ENCODE peak calls at places on chromosomes 5 and 9, in six cellular contexts. One of them, this sample, is unnamed.

GRCh38 chr9:121073038-121073437 is 1.7 kb upstream of the CNTRL start:
- DNase-seq in left ventricle myocardium inferior: peak
- DNase-seq in HL-60: peak
- DNase-seq in GM23338: no peak
- DNase-seq in fibroblast of the aortic adventitia: peak
- DNase-seq in tibial artery: peak
- DNase-seq in this sample: no peak

GRCh38 chr5:86500947-86501346 is 116.8 kb upstream of the COX7C start:
- DNase-seq in left ventricle myocardium inferior: no peak
- DNase-seq in HL-60: no peak
- DNase-seq in GM23338: peak
- DNase-seq in fibroblast of the aortic adventitia: no peak
- DNase-seq in tibial artery: no peak
- DNase-seq in this sample: peak

GRCh38 chr5:149376104-149376503 is 3.0 kb downstream of the IL17B start:
- DNase-seq in left ventricle myocardium inferior: no peak
- DNase-seq in HL-60: no peak
- DNase-seq in GM23338: no peak
- DNase-seq in fibroblast of the aortic adventitia: no peak
- DNase-seq in tibial artery: no peak
- DNase-seq in this sample: peak

GRCh38 chr9:118446962-118447490 is 742.8 kb downstream of the TLR4 start:
- DNase-seq in left ventricle myocardium inferior: no peak
- DNase-seq in HL-60: no peak
- DNase-seq in GM23338: no peak
- DNase-seq in fibroblast of the aortic adventitia: no peak
- DNase-seq in tibial artery: no peak
- DNase-seq in this sample: peak

GRCh38 chr9:128051932-128052734 is 15.0 kb downstream of the NAIF1 start:
- DNase-seq in left ventricle myocardium inferior: no peak
- DNase-seq in HL-60: no peak
- DNase-seq in GM23338: no peak
- DNase-seq in fibroblast of the aortic adventitia: no peak
- DNase-seq in tibial artery: no peak
- DNase-seq in this sample: no peak

GRCh38 chr5:155726267-155726666 is 600.7 kb upstream of the SGCD start:
- DNase-seq in left ventricle myocardium inferior: no peak
- DNase-seq in HL-60: no peak
- DNase-seq in GM23338: peak
- DNase-seq in fibroblast of the aortic adventitia: no peak
- DNase-seq in tibial artery: no peak
- DNase-seq in this sample: peak

GRCh38 chr9:98201102-98201501 is 8.7 kb upstream of the CORO2A start:
- DNase-seq in left ventricle myocardium inferior: no peak
- DNase-seq in HL-60: no peak
- DNase-seq in GM23338: no peak
- DNase-seq in fibroblast of the aortic adventitia: no peak
- DNase-seq in tibial artery: no peak
- DNase-seq in this sample: no peak

GRCh38 chr9:88776717-88777497 is 214.4 kb upstream of the S1PR3 start:
- DNase-seq in left ventricle myocardium inferior: no peak
- DNase-seq in HL-60: no peak
- DNase-seq in GM23338: no peak
- DNase-seq in fibroblast of the aortic adventitia: peak
- DNase-seq in tibial artery: no peak
- DNase-seq in this sample: no peak

GRCh38 chr5:160970605-160971191 is 118.7 kb upstream of the ATP10B start:
- DNase-seq in left ventricle myocardium inferior: no peak
- DNase-seq in HL-60: no peak
- DNase-seq in GM23338: peak
- DNase-seq in fibroblast of the aortic adventitia: no peak
- DNase-seq in tibial artery: no peak
- DNase-seq in this sample: no peak

GRCh38 chr5:96537386-96537785 is 104.3 kb upstream of the PCSK1 start:
- DNase-seq in left ventricle myocardium inferior: no peak
- DNase-seq in HL-60: no peak
- DNase-seq in GM23338: no peak
- DNase-seq in fibroblast of the aortic adventitia: peak
- DNase-seq in tibial artery: no peak
- DNase-seq in this sample: no peak

GRCh38 chr5:133319905-133320520 is 268.2 kb downstream of the HSPA4 start:
- DNase-seq in left ventricle myocardium inferior: no peak
- DNase-seq in HL-60: no peak
- DNase-seq in GM23338: peak
- DNase-seq in fibroblast of the aortic adventitia: no peak
- DNase-seq in tibial artery: no peak
- DNase-seq in this sample: peak
- TF ChIP-seq CTCF in left ventricle myocardium inferior: no peak
- TF ChIP-seq CTCF in HL-60: no peak
- TF ChIP-seq CTCF in GM23338: peak
- TF ChIP-seq CTCF in fibroblast of the aortic adventitia: peak
- TF ChIP-seq CTCF in tibial artery: no peak
- TF ChIP-seq CTCF in this sample: no peak

GRCh38 chr5:175822225-175822624 is 49.2 kb upstream of the CPLX2 start:
- DNase-seq in left ventricle myocardium inferior: no peak
- DNase-seq in HL-60: no peak
- DNase-seq in GM23338: no peak
- DNase-seq in fibroblast of the aortic adventitia: no peak
- DNase-seq in tibial artery: no peak
- DNase-seq in this sample: no peak

GRCh38 chr5:175826980-175827379 is 44.4 kb upstream of the CPLX2 start:
- DNase-seq in left ventricle myocardium inferior: no peak
- DNase-seq in HL-60: no peak
- DNase-seq in GM23338: no peak
- DNase-seq in fibroblast of the aortic adventitia: no peak
- DNase-seq in tibial artery: no peak
- DNase-seq in this sample: no peak

GRCh38 chr5:175823731-175824525 is 47.5 kb upstream of the CPLX2 start:
- DNase-seq in left ventricle myocardium inferior: no peak
- DNase-seq in HL-60: no peak
- DNase-seq in GM23338: peak
- DNase-seq in fibroblast of the aortic adventitia: no peak
- DNase-seq in tibial artery: no peak
- DNase-seq in this sample: peak

GRCh38 chr5:175825906-175826305 is 45.5 kb upstream of the CPLX2 start:
- DNase-seq in left ventricle myocardium inferior: no peak
- DNase-seq in HL-60: no peak
- DNase-seq in GM23338: no peak
- DNase-seq in fibroblast of the aortic adventitia: no peak
- DNase-seq in tibial artery: no peak
- DNase-seq in this sample: no peak

DNA sequence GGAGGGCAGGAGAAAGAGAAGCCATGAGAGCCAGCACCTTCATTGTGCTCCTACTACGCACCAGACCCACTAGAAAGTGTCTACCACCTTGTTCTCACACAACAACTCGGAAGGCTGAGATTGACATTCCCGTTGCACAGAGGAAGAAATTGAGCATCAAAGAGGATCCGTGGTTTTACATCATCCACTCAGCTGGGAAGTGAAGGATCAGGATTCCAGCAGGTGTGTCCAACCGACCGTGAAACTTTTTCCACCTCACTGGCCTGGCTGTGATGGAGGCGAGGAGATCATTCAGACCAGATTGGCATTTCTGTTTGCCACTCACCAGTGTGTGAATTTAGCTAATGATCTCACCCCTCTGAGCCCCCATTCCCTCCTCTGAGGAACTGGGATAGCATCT is 46.8 kb upstream of the CPLX2 start:
- DNase-seq in left ventricle myocardium inferior: no peak
- DNase-seq in HL-60: no peak
- DNase-seq in GM23338: no peak
- DNase-seq in fibroblast of the aortic adventitia: no peak
- DNase-seq in tibial artery: no peak
- DNase-seq in this sample: no peak
- TF ChIP-seq CTCF in left ventricle myocardium inferior: no peak
- TF ChIP-seq CTCF in HL-60: no peak
- TF ChIP-seq CTCF in GM23338: no peak
- TF ChIP-seq CTCF in fibroblast of the aortic adventitia: no peak
- TF ChIP-seq CTCF in tibial artery: no peak
- TF ChIP-seq CTCF in this sample: no peak

GRCh38 chr9:31839273-31839672 is 545.2 kb upstream of the ACO1 start:
- DNase-seq in left ventricle myocardium inferior: no peak
- DNase-seq in HL-60: no peak
- DNase-seq in GM23338: peak
- DNase-seq in fibroblast of the aortic adventitia: no peak
- DNase-seq in tibial artery: no peak
- DNase-seq in this sample: peak
- TF ChIP-seq CTCF in left ventricle myocardium inferior: no peak
- TF ChIP-seq CTCF in HL-60: no peak
- TF ChIP-seq CTCF in GM23338: peak
- TF ChIP-seq CTCF in fibroblast of the aortic adventitia: no peak
- TF ChIP-seq CTCF in tibial artery: no peak
- TF ChIP-seq CTCF in this sample: peak

DNA sequence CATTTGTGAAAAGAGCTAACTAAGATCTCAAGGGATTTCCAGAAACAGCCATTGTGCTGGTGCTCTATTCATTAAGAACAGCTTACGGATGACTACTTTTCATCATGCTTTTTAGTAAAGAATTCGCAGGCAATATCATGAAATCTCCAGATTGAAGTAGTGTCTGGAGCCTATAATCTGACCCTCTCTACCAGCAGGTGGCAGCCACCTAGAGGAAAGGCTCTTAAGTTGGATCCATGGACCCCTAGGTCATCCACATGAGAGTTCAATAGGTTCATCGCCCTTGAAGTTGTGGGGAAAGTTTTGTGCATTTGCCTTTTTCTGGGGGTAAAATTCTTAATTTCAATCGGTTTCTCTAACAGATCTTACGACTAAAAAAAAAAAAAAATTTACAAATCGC is 82.3 kb downstream of the SLC1A3 start:
- DNase-seq in left ventricle myocardium inferior: no peak
- DNase-seq in HL-60: no peak
- DNase-seq in GM23338: peak
- DNase-seq in fibroblast of the aortic adventitia: no peak
- DNase-seq in tibial artery: no peak
- DNase-seq in this sample: peak
- TF ChIP-seq CTCF in left ventricle myocardium inferior: peak
- TF ChIP-seq CTCF in HL-60: peak
- TF ChIP-seq CTCF in GM23338: peak
- TF ChIP-seq CTCF in fibroblast of the aortic adventitia: peak
- TF ChIP-seq CTCF in tibial artery: no peak
- TF ChIP-seq CTCF in this sample: peak

DNA sequence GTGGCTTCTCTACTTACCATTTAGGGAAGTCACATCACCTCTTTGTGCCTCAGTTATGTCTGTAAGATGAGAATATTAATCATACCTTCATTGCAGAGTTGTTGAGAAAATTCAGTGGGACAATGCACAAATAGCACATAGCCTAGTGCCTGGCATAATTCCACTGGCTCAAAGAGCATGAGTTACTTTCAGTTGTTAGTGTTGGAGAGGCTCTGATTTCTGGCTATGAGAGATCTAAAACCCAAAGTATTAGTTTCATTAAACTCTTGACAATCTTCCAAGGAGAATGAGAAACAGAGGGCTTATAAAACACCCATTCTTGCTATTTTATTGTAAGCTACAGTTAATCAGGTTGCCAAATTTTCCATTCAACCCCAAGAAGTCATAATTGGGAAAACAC is 111.4 kb upstream of the NR3C1 start:
- DNase-seq in left ventricle myocardium inferior: no peak
- DNase-seq in HL-60: no peak
- DNase-seq in GM23338: no peak
- DNase-seq in fibroblast of the aortic adventitia: peak
- DNase-seq in tibial artery: no peak
- DNase-seq in this sample: no peak
- TF ChIP-seq CTCF in left ventricle myocardium inferior: no peak
- TF ChIP-seq CTCF in HL-60: no peak
- TF ChIP-seq CTCF in GM23338: no peak
- TF ChIP-seq CTCF in fibroblast of the aortic adventitia: no peak
- TF ChIP-seq CTCF in tibial artery: no peak
- TF ChIP-seq CTCF in this sample: no peak

DNA sequence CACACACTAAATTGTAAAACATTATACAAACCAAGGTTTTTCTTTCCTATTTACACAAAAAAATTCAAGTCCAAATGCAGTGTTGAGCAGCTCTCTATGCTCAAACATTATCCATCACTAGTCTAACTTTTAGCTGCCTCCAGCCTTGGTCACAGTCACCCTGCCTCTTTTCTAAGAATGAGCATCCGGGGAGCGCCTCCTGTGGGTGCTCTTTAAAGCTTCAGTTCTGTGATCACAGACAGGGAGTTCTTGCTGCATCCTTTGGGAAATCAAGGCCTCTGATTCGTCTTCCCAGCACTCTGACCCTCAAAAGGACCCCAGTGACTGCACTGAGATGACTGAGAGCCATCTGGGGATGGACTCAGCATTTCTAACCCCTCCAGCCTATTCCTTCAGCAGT is 289.6 kb downstream of the SEC61B start:
- DNase-seq in left ventricle myocardium inferior: no peak
- DNase-seq in HL-60: no peak
- DNase-seq in GM23338: peak
- DNase-seq in fibroblast of the aortic adventitia: no peak
- DNase-seq in tibial artery: no peak
- DNase-seq in this sample: peak
- TF ChIP-seq CTCF in left ventricle myocardium inferior: no peak
- TF ChIP-seq CTCF in HL-60: no peak
- TF ChIP-seq CTCF in GM23338: peak
- TF ChIP-seq CTCF in fibroblast of the aortic adventitia: peak
- TF ChIP-seq CTCF in tibial artery: no peak
- TF ChIP-seq CTCF in this sample: peak

GRCh38 chr5:116272281-116272941 is 187.6 kb downstream of the COMMD10 start:
- DNase-seq in left ventricle myocardium inferior: no peak
- DNase-seq in HL-60: no peak
- DNase-seq in GM23338: peak
- DNase-seq in fibroblast of the aortic adventitia: peak
- DNase-seq in tibial artery: no peak
- DNase-seq in this sample: no peak
- TF ChIP-seq CTCF in left ventricle myocardium inferior: no peak
- TF ChIP-seq CTCF in HL-60: no peak
- TF ChIP-seq CTCF in GM23338: no peak
- TF ChIP-seq CTCF in fibroblast of the aortic adventitia: peak
- TF ChIP-seq CTCF in tibial artery: no peak
- TF ChIP-seq CTCF in this sample: peak

GRCh38 chr9:35521708-35522107 is 31.8 kb downstream of the RUSC2 start:
- DNase-seq in left ventricle myocardium inferior: no peak
- DNase-seq in HL-60: no peak
- DNase-seq in GM23338: no peak
- DNase-seq in fibroblast of the aortic adventitia: peak
- DNase-seq in tibial artery: peak
- DNase-seq in this sample: no peak

GRCh38 chr9:35519697-35520403 is 29.9 kb downstream of the RUSC2 start:
- DNase-seq in left ventricle myocardium inferior: no peak
- DNase-seq in HL-60: no peak
- DNase-seq in GM23338: no peak
- DNase-seq in fibroblast of the aortic adventitia: no peak
- DNase-seq in tibial artery: no peak
- DNase-seq in this sample: no peak

GRCh38 chr9:35520404-35520790 is 30.5 kb downstream of the RUSC2 start:
- DNase-seq in left ventricle myocardium inferior: no peak
- DNase-seq in HL-60: no peak
- DNase-seq in GM23338: no peak
- DNase-seq in fibroblast of the aortic adventitia: no peak
- DNase-seq in tibial artery: no peak
- DNase-seq in this sample: no peak

GRCh38 chr9:35522725-35523124 is 32.8 kb downstream of the RUSC2 start:
- DNase-seq in left ventricle myocardium inferior: no peak
- DNase-seq in HL-60: no peak
- DNase-seq in GM23338: no peak
- DNase-seq in fibroblast of the aortic adventitia: no peak
- DNase-seq in tibial artery: no peak
- DNase-seq in this sample: no peak

DNA sequence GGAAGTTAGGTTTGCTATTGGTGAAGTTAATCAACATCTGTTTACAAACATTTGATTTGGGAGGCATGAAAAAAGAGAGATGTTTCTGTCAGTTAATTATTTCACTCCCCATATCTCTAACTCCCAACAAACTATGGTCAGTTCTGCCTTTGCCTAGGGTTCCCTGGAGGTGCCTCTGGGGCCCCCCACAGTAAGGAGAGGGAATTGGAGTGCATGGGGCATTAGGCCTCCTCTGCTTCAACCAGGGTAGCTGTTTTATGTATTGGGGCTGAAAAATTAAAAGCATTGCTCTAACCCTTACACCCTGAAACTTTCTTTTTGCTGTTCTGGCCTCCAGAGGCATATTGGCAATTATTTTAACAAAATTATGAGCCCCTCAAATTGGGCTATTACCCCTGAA is 32.3 kb downstream of the RUSC2 start:
- DNase-seq in left ventricle myocardium inferior: no peak
- DNase-seq in HL-60: no peak
- DNase-seq in GM23338: peak
- DNase-seq in fibroblast of the aortic adventitia: no peak
- DNase-seq in tibial artery: no peak
- DNase-seq in this sample: no peak
- TF ChIP-seq CTCF in left ventricle myocardium inferior: no peak
- TF ChIP-seq CTCF in HL-60: no peak
- TF ChIP-seq CTCF in GM23338: peak
- TF ChIP-seq CTCF in fibroblast of the aortic adventitia: peak
- TF ChIP-seq CTCF in tibial artery: no peak
- TF ChIP-seq CTCF in this sample: peak